ENCODE peak calls at places on chromosomes 16 and 17, in four cellular contexts. L is endothelial cell, Z is nucleus accumbens, C is GM12865. B is an unnamed sample.
A peak's percentile ranks its signal among the peaks of the same experiment; 100 is the strongest.

GRCh38 chr16:3513892-3514600 is 13.2 kb downstream of the CLUAP1 start:
- DNase-seq in L (no peak), C (peak; percentile 13), Z (no peak), B (no peak)

GRCh38 chr17:28728364-28729200 is at the start of gene NEK8:
- DNase-seq in Z (peak; percentile 94), C (peak; percentile 96), L (peak; percentile 94), B (peak; percentile 98)

GRCh38 chr17:77325826-77326581 is 185.2 kb downstream of the SEC14L1 start:
- DNase-seq in Z (no peak), C (no peak), L (no peak), B (peak; percentile 21)

GRCh38 chr17:34692932-34693331 is 113.5 kb downstream of the TMEM132E start:
- DNase-seq in Z (no peak), C (no peak), L (no peak), B (no peak)

GRCh38 chr16:30358577-30358936 is 3.4 kb upstream of the CD2BP2 start:
- DNase-seq in L (no peak), C (no peak), Z (no peak), B (no peak)

GRCh38 chr17:55699178-55699865 is 23.3 kb downstream of the TMEM100 start:
- DNase-seq in L (no peak), C (no peak), Z (no peak), B (no peak)

GRCh38 chr16:17474572-17474971 is 3.8 kb upstream of the XYLT1 start:
- DNase-seq in C (peak; percentile 42), L (no peak), Z (no peak), B (peak; percentile 23)

GRCh38 chr16:67504190-67505021 is 21.1 kb upstream of the AGRP start:
- DNase-seq in L (no peak), Z (no peak), C (peak; percentile 72), B (peak; percentile 45)

GRCh38 chr16:86620184-86620583 is 41.8 kb downstream of the FOXL1 start:
- DNase-seq in Z (no peak), L (no peak), C (no peak), B (no peak)

GRCh38 chr16:58264007-58264406 is 30.8 kb downstream of the PRSS54 start:
- DNase-seq in L (no peak), C (no peak), Z (no peak), B (no peak)

B was measured in natural killer cell.